ENCODE peak calls at places on chromosomes 5 and 9, in seven cellular contexts. U is islet precursor cell; T is stimulated activated CD4-positive, alpha-beta T cell treated with anti-CD3 and anti-CD28 coated beads, TNF-alpha, amount 100 ng/mL, for 1 hour; W is stimulated activated naive CD4-positive, alpha-beta T cell; L is NCI-H1417; X is RPMI8226; O is mesendoderm. G is an unnamed sample.

GRCh38 chr5:80963966-80964481 is 3.9 kb downstream of the RASGRF2 start:
- DNase-seq in U (no peak), T (no peak), W (no peak), L (no peak), X (no peak), O (no peak), G (no peak)

GRCh38 chr5:150649108-150649827 is 8.8 kb downstream of the SYNPO start:
- DNase-seq in U (no peak), T (no peak), W (no peak), L (no peak), X (no peak), O (no peak), G (no peak)

GRCh38 chr5:68946728-68947127 is 147.1 kb upstream of the SLC30A5 start:
- DNase-seq in U (no peak), T (no peak), W (no peak), L (no peak), X (no peak), O (no peak), G (no peak)

GRCh38 chr9:17520264-17521058 is 58.4 kb upstream of the SH3GL2 start:
- DNase-seq in U (no peak), T (no peak), W (no peak), L (peak), X (no peak), O (peak), G (peak)

GRCh38 chr9:136133959-136134484 is 15.3 kb upstream of the TMEM250 start:
- DNase-seq in U (no peak), T (no peak), W (no peak), L (no peak), X (no peak), O (no peak), G (peak)

GRCh38 chr9:120921751-120922181 is 4.8 kb downstream of the TRAF1 start:
- DNase-seq in U (no peak), T (no peak), W (no peak), L (no peak), X (no peak), O (no peak), G (no peak)

GRCh38 chr9:117696141-117696540 is 8.1 kb upstream of the TLR4 start:
- DNase-seq in U (no peak), T (no peak), W (no peak), L (no peak), X (no peak), O (no peak), G (no peak)

GRCh38 chr5:178289438-178289837 is 56.8 kb upstream of the PHYKPL start:
- DNase-seq in U (no peak), T (no peak), W (no peak), L (no peak), X (no peak), O (no peak), G (no peak)

GRCh38 chr9:33458444-33458843 is 11.1 kb upstream of the AQP3 start:
- DNase-seq in U (peak), T (no peak), W (no peak), L (no peak), X (no peak), O (peak), G (peak)

GRCh38 chr9:134544388-134545212 is 97.0 kb upstream of the COL5A1 start:
- DNase-seq in U (peak), T (no peak), W (no peak), L (no peak), X (no peak), O (peak), G (no peak)

GRCh38 chr9:2241461-2241874 is 226.3 kb downstream of the SMARCA2 start:
- DNase-seq in U (peak), T (no peak), W (no peak), L (no peak), X (no peak), O (peak), G (no peak)

GRCh38 chr9:19232117-19232829 is 1.8 kb downstream of the DENND4C start:
- DNase-seq in U (no peak), T (no peak), W (no peak), L (peak), X (no peak), O (no peak), G (peak)

GRCh38 chr5:34499001-34499734 is 157.0 kb upstream of the RAI14 start:
- DNase-seq in U (no peak), T (no peak), W (no peak), L (no peak), X (no peak), O (no peak), G (peak)